ENCODE peak calls at places on chromosomes 12 and 14, in eight cellular contexts. Y is GM13976; R is fibroblast of lung; C is NCI-H748 treated with DMSO at 0.1 percent for 48 hours; D is H9; B is A172; S is Daoy; F is activated naive CD4-positive, alpha-beta T cell treated with anti-CD3 and anti-CD28 coated beads, Interleukin-2, amount 50 U/mL, for 16 hours. E is an unnamed sample.

GRCh38 chr12:85632390-85632789 is 203.8 kb downstream of the RASSF9 start:
- DNase-seq in Y (no peak), R (peak; percentile 59), C (no peak), D (no peak), B (no peak), S (no peak), F (no peak), E (no peak)

GRCh38 chr14:37594916-37595808 is at the start of the genes FOXA1 and TTC6:
- DNase-seq in Y (no peak), R (peak; percentile 12), C (peak; percentile 89), D (peak; percentile 81), B (no peak), S (peak; percentile 85), F (no peak), E (no peak)

GRCh38 chr14:99677231-99677891 is 6.7 kb upstream of the CYP46A1 start:
- DNase-seq in Y (no peak), R (peak; percentile 63), C (no peak), D (no peak), B (peak; percentile 23), S (peak; percentile 68), F (no peak), E (no peak)

GRCh38 chr14:54686219-54686870 is 119.4 kb downstream of the SAMD4A start:
- DNase-seq in Y (no peak), R (peak; percentile 95), C (no peak), D (no peak), B (peak; percentile 70), S (peak; percentile 78), F (no peak), E (no peak)

GRCh38 chr14:42353315-42353714 is 746.6 kb downstream of the LRFN5 start:
- DNase-seq in Y (peak; percentile 7), R (no peak), C (no peak), D (no peak), B (no peak), S (no peak), F (no peak), E (no peak)

GRCh38 chr12:118979763-118980406 is 1.5 kb upstream of the SRRM4 start:
- DNase-seq in Y (peak; percentile 77), R (peak; percentile 17), C (peak; percentile 83), D (peak; percentile 91), B (no peak), S (peak; percentile 25), F (no peak), E (no peak)

GRCh38 chr12:4450551-4451112 is 5.0 kb upstream of the FGF6 start:
- DNase-seq in Y (no peak), R (peak; percentile 3), C (no peak), D (peak; percentile 72), B (no peak), S (peak; percentile 20), F (no peak), E (no peak)

GRCh38 chr12:53046655-53047220 is 3.1 kb upstream of the TNS2 start:
- DNase-seq in Y (no peak), R (peak; percentile 92), C (peak; percentile 45), D (peak; percentile 72), B (peak; percentile 46), S (peak; percentile 78), F (no peak), E (no peak)

GRCh38 chr14:36373982-36374673 is 53.7 kb upstream of the MBIP start:
- DNase-seq in Y (peak; percentile 45), R (peak; percentile 60), C (peak; percentile 75), D (peak; percentile 88), B (peak; percentile 55), S (peak; percentile 80), F (peak; percentile 74), E (no peak)

GRCh38 chr14:60051690-60052324 is 39.9 kb upstream of the PCNX4 start:
- DNase-seq in Y (no peak), R (peak; percentile 12), C (no peak), D (no peak), B (no peak), S (peak; percentile 15), F (no peak), E (no peak)

GRCh38 chr12:62191747-62192485 is 68.3 kb upstream of the USP15 start:
- DNase-seq in Y (peak; percentile 25), R (peak; percentile 43), C (peak; percentile 41), D (peak; percentile 46), B (no peak), S (peak; percentile 46), F (peak; percentile 24), E (no peak)